ENCODE peak calls at places on chromosomes 1 and 21, in six cellular contexts. E, N, O, L, Y and Z are unnamed samples.

GRCh38 chr1:241640867-241641542 is 836 bp upstream of the CHML start:
- DNase-seq in E (no peak), N (no peak), O (no peak), L (no peak), Y (peak; percentile 58), Z (no peak)

GRCh38 chr1:156045070-156045469 is 8.5 kb downstream of the UBQLN4 start:
- DNase-seq in E (no peak), N (no peak), O (no peak), L (no peak), Y (no peak), Z (no peak)

GRCh38 chr1:39196244-39197215 is 8.0 kb upstream of the MACF1 start:
- DNase-seq in E (peak; percentile 50), N (no peak), O (no peak), L (no peak), Y (no peak), Z (no peak)

GRCh38 chr21:31444061-31444460 is 100.0 kb upstream of the TIAM1 start:
- DNase-seq in E (peak; percentile 4), N (no peak), O (no peak), L (no peak), Y (peak; percentile 10), Z (no peak)

GRCh38 chr1:192485692-192486436 is 89.7 kb upstream of the RGS1 start:
- DNase-seq in E (peak; percentile 99), N (no peak), O (no peak), L (no peak), Y (peak; percentile 96), Z (no peak)

GRCh38 chr1:18282851-18283600 is 175.4 kb downstream of the IGSF21 start:
- DNase-seq in E (no peak), N (no peak), O (peak; percentile 70), L (no peak), Y (no peak), Z (peak; percentile 75)

GRCh38 chr1:226436855-226437491 is 29.1 kb upstream of the PARP1 start:
- DNase-seq in E (no peak), N (no peak), O (no peak), L (no peak), Y (no peak), Z (no peak)

GRCh38 chr1:61498342-61498741 is 226.6 kb downstream of the TM2D1 start:
- DNase-seq in E (no peak), N (no peak), O (no peak), L (no peak), Y (no peak), Z (no peak)

GRCh38 chr21:44923481-44924084 is 2.9 kb upstream of the ITGB2 start:
- DNase-seq in E (no peak), N (no peak), O (no peak), L (no peak), Y (no peak), Z (no peak)

GRCh38 chr1:25917996-25918395 is 11.8 kb upstream of the STMN1 start:
- DNase-seq in E (peak; percentile 51), N (no peak), O (peak; percentile 88), L (no peak), Y (peak; percentile 9), Z (no peak)

GRCh38 chr1:16242556-16243407 is 5.8 kb upstream of the CPLANE2 start:
- DNase-seq in E (no peak), N (no peak), O (no peak), L (no peak), Y (no peak), Z (no peak)

GRCh38 chr1:201264554-201264953 is 18.8 kb upstream of the PKP1 start:
- DNase-seq in E (no peak), N (no peak), O (no peak), L (no peak), Y (no peak), Z (no peak)

GRCh38 chr1:209688746-209689234 is 13.6 kb downstream of the G0S2 start:
- DNase-seq in E (peak; percentile 52), N (no peak), O (no peak), L (no peak), Y (peak; percentile 89), Z (no peak)

GRCh38 chr1:26318338-26319064 is 743 bp downstream of the CD52 start:
- DNase-seq in E (no peak), N (no peak), O (no peak), L (no peak), Y (no peak), Z (no peak)

GRCh38 chr1:117562581-117563491 is 43.0 kb upstream of the TENT5C start:
- DNase-seq in E (no peak), N (no peak), O (no peak), L (no peak), Y (no peak), Z (no peak)

GRCh38 chr1:179586107-179586823 is 5.4 kb upstream of the TDRD5 start:
- DNase-seq in E (no peak), N (peak; percentile 54), O (peak; percentile 87), L (no peak), Y (no peak), Z (peak; percentile 81)

GRCh38 chr1:44808063-44808937 is at the start of gene BTBD19:
- DNase-seq in E (peak; percentile 91), N (no peak), O (peak; percentile 96), L (no peak), Y (peak; percentile 96), Z (peak; percentile 88)

GRCh38 chr1:209389258-209389657 is 194.3 kb upstream of the CAMK1G start:
- DNase-seq in E (peak; percentile 94), N (no peak), O (peak; percentile 60), L (no peak), Y (peak; percentile 72), Z (no peak)

GRCh38 chr1:147748687-147749350 is 11.6 kb downstream of the GJA5 start:
- DNase-seq in E (no peak), N (no peak), O (no peak), L (no peak), Y (no peak), Z (no peak)

GRCh38 chr1:211305044-211305443 is 21.6 kb upstream of the TRAF5 start:
- DNase-seq in E (peak; percentile 58), N (no peak), O (peak; percentile 66), L (no peak), Y (no peak), Z (no peak)

GRCh38 chr21:28742527-28742926 is 250.2 kb downstream of the LTN1 start:
- DNase-seq in E (peak; percentile 76), N (no peak), O (no peak), L (no peak), Y (peak; percentile 11), Z (no peak)

GRCh38 chr1:22626219-22626902 is 10.1 kb upstream of the C1QA start:
- DNase-seq in E (no peak), N (no peak), O (peak; percentile 59), L (no peak), Y (no peak), Z (no peak)

GRCh38 chr1:93904228-93904627 is 5.0 kb downstream of the GCLM start:
- DNase-seq in E (no peak), N (no peak), O (no peak), L (no peak), Y (no peak), Z (no peak)

GRCh38 chr1:119001181-119002018 is 13.3 kb upstream of the TBX15 start:
- DNase-seq in E (no peak), N (no peak), O (no peak), L (no peak), Y (no peak), Z (peak; percentile 46)

GRCh38 chr1:151916959-151917358 is 7.6 kb upstream of the THEM4 start:
- DNase-seq in E (no peak), N (no peak), O (no peak), L (no peak), Y (no peak), Z (no peak)

GRCh38 chr1:229940689-229941088 is 126.3 kb upstream of the GALNT2 start:
- DNase-seq in E (peak; percentile 6), N (no peak), O (peak; percentile 19), L (no peak), Y (no peak), Z (no peak)

GRCh38 chr1:226406401-226406881 is 1.5 kb downstream of the PARP1 start:
- DNase-seq in E (peak; percentile 41), N (no peak), O (peak; percentile 45), L (no peak), Y (peak; percentile 47), Z (peak; percentile 22)

GRCh38 chr1:32939655-32940371 is 24.8 kb downstream of the RNF19B start:
- DNase-seq in E (peak; percentile 96), N (no peak), O (no peak), L (no peak), Y (peak; percentile 77), Z (no peak)

DNA sequence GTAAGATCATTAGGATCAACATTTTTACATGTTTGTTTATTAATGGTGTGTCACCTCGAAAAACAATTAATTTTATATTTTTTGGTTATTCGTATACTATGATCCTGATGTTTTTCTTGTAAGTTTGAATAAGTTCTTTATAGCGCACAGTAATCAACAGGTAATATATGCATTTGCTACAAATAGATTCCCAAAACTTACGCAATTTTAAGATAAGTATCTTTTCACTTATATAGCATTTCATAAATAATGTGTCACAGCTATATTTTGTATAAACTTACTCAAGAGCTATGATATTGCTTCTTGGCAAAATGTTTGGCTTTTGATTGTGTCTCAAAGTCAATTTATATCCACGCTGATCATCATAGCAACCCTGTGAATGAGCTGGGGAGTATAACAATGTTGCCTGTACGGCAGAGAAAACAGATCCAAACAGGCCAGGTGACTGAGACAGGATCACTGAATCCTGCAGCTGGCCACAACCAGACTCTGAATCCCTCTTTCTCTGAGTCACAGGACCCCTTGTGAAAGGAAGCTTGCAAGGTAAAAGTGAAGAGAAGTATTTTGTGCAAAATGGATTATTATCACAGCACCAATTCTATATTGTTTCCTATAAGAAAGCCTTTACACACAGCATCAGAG is 48.6 kb downstream of the GNG12 start:
- DNase-seq in E (peak; percentile 27), N (no peak), O (no peak), L (no peak), Y (no peak), Z (no peak)
- H3K4ac ChIP-seq in E (no peak overlapping the region), N (no peak overlapping the region), O (no peak overlapping the region), L (no peak overlapping the region), Y (no peak overlapping the region), Z (no peak overlapping the region)

GRCh38 chr1:84224905-84225304 is 76.6 kb upstream of the SAMD13 start:
- DNase-seq in E (no peak), N (no peak), O (no peak), L (no peak), Y (no peak), Z (no peak)
- H3K4me1 ChIP-seq in E (no peaks in the 10 kb centered on the region), N (no peaks in the 10 kb centered on the region), O (no peaks in the 10 kb centered on the region), L (no peaks in the 10 kb centered on the region), Y (no peaks in the 10 kb centered on the region), Z (no peaks in the 10 kb centered on the region)

GRCh38 chr1:228810385-228810784 is 75.1 kb downstream of the RHOU start:
- DNase-seq in E (no peak), N (no peak), O (no peak), L (no peak), Y (no peak), Z (no peak)
- H2BK120ac ChIP-seq in E (no peak overlapping the region), N (no peak overlapping the region), O (no peak overlapping the region), L (peak overlapping the region; percentile 52), Y (no peak overlapping the region), Z (no peak overlapping the region)

GRCh38 chr21:37264808-37265207 is 2.3 kb downstream of the VPS26C start:
- DNase-seq in E (no peak), N (no peak), O (no peak), L (no peak), Y (no peak), Z (no peak)

GRCh38 chr21:37268186-37268503 is 1.0 kb upstream of the VPS26C start:
- DNase-seq in E (no peak), N (no peak), O (no peak), L (no peak), Y (no peak), Z (no peak)

GRCh38 chr21:37267269-37268185 is at the start of gene VPS26C:
- DNase-seq in E (peak; percentile 99), N (peak; percentile 98), O (peak; percentile 100), L (peak; percentile 99), Y (peak; percentile 99), Z (peak; percentile 99)

GRCh38 chr21:37266515-37267221 is 466 bp downstream of the VPS26C start:
- DNase-seq in E (peak; percentile 42), N (peak; percentile 35), O (peak; percentile 73), L (no peak), Y (peak; percentile 60), Z (no peak)

GRCh38 chr21:37263827-37264226 is 3.3 kb downstream of the VPS26C start:
- DNase-seq in E (peak; percentile 15), N (no peak), O (no peak), L (no peak), Y (peak; percentile 36), Z (no peak)
- H3K4ac ChIP-seq in E (no peak overlapping the region), N (no peak overlapping the region), O (no peak overlapping the region), L (no peak overlapping the region), Y (no peak overlapping the region), Z (no peak overlapping the region)